ENCODE peak calls at places on chromosome 12, in four cellular contexts. L, Y, J and N are unnamed samples.

GRCh38 chr12:29066061-29066588 is 83.0 kb upstream of the FAR2 start:
- DNase-seq in Y (no peak), J (no peak), L (no peak), N (no peak)

GRCh38 chr12:75315518-75315917 is 14.6 kb downstream of the CAPS2 start:
- DNase-seq in J (peak), Y (no peak), L (no peak), N (no peak)

GRCh38 chr12:78118036-78118435 is 287.3 kb downstream of the NAV3 start:
- DNase-seq in J (peak), L (no peak), Y (no peak), N (no peak)

GRCh38 chr12:56315256-56315625 is 547 bp downstream of the CNPY2 start:
- DNase-seq in J (peak), L (no peak), Y (no peak), N (no peak)

GRCh38 chr12:127054531-127054930 is 1212.4 kb upstream of the TMEM132C start:
- DNase-seq in L (no peak), Y (no peak), J (no peak), N (no peak)

GRCh38 chr12:82242729-82243128 is 115.5 kb downstream of the CCDC59 start:
- DNase-seq in Y (no peak), J (no peak), L (no peak), N (no peak)

GRCh38 chr12:12020762-12021161 is 50.0 kb upstream of the BCL2L14 start:
- DNase-seq in Y (no peak), L (no peak), J (no peak), N (no peak)

GRCh38 chr12:69994593-69995222 is 169.7 kb downstream of the MYRFL start:
- DNase-seq in J (no peak), Y (no peak), L (no peak), N (no peak)

GRCh38 chr12:130300090-130300489 is 37.6 kb upstream of the PIWIL1 start:
- DNase-seq in L (no peak), J (no peak), Y (no peak), N (no peak)

GRCh38 chr12:123741937-123742572 is 20.0 kb upstream of the DNAH10 start:
- DNase-seq in Y (no peak), J (no peak), L (no peak), N (no peak)

GRCh38 chr12:107635139-107635538 is 50.5 kb upstream of the PWP1 start:
- DNase-seq in J (peak), Y (no peak), L (no peak), N (no peak)

GRCh38 chr12:62866451-62867082 is 68.4 kb downstream of the PPM1H start:
- DNase-seq in Y (no peak), L (no peak), J (peak), N (no peak)

GRCh38 chr12:12441891-12442461 is 85.1 kb downstream of the BORCS5 start:
- DNase-seq in Y (peak), J (no peak), L (peak), N (peak)

GRCh38 chr12:109963330-109963729 is 32.8 kb downstream of the GIT2 start:
- DNase-seq in J (no peak), Y (no peak), L (no peak), N (no peak)